ENCODE peak calls at places on chromosomes 13 and 19, in five cellular contexts. V, M, A, B and L are unnamed samples.

GRCh38 chr13:41561179-41561578 is 103.8 kb downstream of the RGCC start:
- DNase-seq in V (no peak), A (no peak), M (no peak), B (no peak), L (no peak)

GRCh38 chr13:68347220-68347619 is 1117.1 kb upstream of the PCDH9 start:
- DNase-seq in B (no peak), V (no peak), A (no peak), M (no peak), L (no peak)

GRCh38 chr13:59488436-59488835 is 675.3 kb downstream of the DIAPH3 start:
- DNase-seq in B (no peak), A (no peak), M (no peak), V (no peak), L (no peak)

GRCh38 chr19:38793186-38793585 is 4.2 kb downstream of the LGALS7B start:
- DNase-seq in M (no peak), V (no peak), B (no peak), A (no peak), L (no peak)

GRCh38 chr19:46896076-46896794 is 35.4 kb downstream of the ARHGAP35 start:
- DNase-seq in A (no peak), V (no peak), M (no peak), B (no peak), L (no peak)

GRCh38 chr19:47432499-47432898 is 13.2 kb upstream of the MEIS3 start:
- DNase-seq in M (no peak), B (no peak), A (no peak), V (no peak), L (no peak)

GRCh38 chr19:38869836-38870607 is 8.1 kb downstream of the RINL start:
- DNase-seq in V (peak), B (peak), M (no peak), A (no peak), L (no peak)

GRCh38 chr19:43572172-43572588 is 3.1 kb downstream of the XRCC1 start:
- DNase-seq in B (no peak), V (no peak), M (no peak), A (no peak), L (no peak)

GRCh38 chr19:58154287-58154678 is 3.7 kb upstream of the ZNF329 start:
- DNase-seq in B (no peak), V (peak), A (peak), M (no peak), L (no peak)

GRCh38 chr19:54502518-54503048 is at the start of gene LAIR2:
- DNase-seq in V (no peak), B (no peak), M (no peak), A (no peak), L (no peak)

GRCh38 chr19:49229416-49229815 is 71.8 kb downstream of the TRPM4 start:
- DNase-seq in V (no peak), M (no peak), B (no peak), A (no peak), L (no peak)

DNA sequence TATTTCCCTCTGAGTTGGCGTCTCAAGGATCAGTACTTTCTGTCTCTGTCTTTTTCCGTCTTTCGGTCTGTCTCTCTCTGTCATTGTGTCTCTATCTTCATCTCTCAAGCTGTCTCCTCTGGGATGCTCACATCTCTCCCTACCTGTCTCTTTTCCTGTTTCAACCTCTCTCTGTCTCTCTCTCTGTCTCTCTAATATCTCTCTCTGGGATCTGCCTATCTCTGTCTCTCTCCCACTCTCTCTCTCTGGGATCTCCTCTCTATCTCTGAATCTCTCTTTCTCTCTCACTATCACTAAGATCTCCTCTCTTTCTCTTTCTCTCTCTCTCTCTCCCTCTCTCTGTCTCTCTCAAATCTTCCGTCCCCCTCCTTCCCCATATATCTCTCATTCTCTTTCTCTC is 4.0 kb downstream of the ATP1A3 start:
- DNase-seq in A (no peak), B (no peak), M (no peak), V (no peak), L (no peak)
- TF ChIP-seq JUNB in A (no peak), B (no peak), M (no peak), V (no peak), L (no peak)

GRCh38 chr13:27619093-27619705 is 1.1 kb downstream of the LNX2 start:
- DNase-seq in B (no peak), V (no peak), A (peak), M (no peak), L (no peak)
- TF ChIP-seq JUNB in B (no peak), V (no peak), A (no peak), M (no peak), L (no peak)

GRCh38 chr19:45128806-45129205 is 32.0 kb downstream of the NKPD1 start:
- DNase-seq in M (no peak), A (no peak), V (no peak), B (no peak), L (no peak)

GRCh38 chr19:45125975-45126493 is 33.1 kb downstream of the PPP1R37 start:
- DNase-seq in B (peak), M (no peak), A (peak), V (peak), L (peak)

GRCh38 chr19:45130236-45130635 is 30.5 kb downstream of the NKPD1 start:
- DNase-seq in V (no peak), B (no peak), M (no peak), A (peak), L (no peak)

GRCh38 chr19:45126654-45127053 is 33.7 kb downstream of the PPP1R37 start:
- DNase-seq in B (no peak), M (no peak), V (no peak), A (no peak), L (peak)

DNA sequence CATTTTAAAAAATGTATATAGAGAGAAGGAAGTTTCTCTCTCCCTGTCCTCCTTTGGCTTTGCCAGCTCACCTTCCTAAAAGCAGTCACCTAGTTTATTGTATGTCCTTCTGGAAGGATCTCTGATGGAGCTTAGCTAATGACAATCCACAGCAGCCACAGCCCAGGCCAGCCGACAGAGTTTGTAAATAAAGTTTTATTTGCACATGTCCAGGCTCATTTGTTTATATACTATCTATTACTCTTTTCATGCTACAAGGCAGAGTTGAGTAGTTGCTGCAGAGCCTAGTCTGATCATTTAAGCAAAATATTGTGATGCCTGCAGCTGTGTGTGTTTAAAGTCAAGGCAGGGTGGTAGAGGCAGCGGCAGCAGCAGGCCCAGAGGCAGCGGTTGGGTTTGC is 32.7 kb downstream of the NKPD1 start:
- DNase-seq in M (no peak), B (no peak), A (no peak), V (no peak), L (no peak)
- TF ChIP-seq JUNB in M (no peak), B (no peak), A (no peak), V (no peak), L (no peak)

DNA sequence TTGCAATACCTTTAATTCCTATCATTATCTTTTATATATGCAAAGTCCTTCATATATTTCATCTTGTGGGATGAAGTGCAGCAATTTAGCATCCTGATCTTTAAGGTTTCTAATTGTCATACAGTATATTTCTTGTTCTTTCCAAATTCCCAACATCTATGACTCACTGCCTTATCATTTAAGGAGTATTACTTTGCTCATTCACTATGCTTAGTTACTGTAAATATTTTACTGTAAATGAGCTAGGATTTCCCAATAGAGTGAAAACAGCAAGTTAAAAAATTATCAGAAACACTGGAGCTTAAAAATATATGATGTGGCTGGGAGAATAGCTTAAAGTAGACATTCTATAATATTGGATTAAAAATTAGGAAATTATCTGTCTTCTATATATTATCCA is 69.9 kb downstream of the SLITRK6 start:
- DNase-seq in A (no peak), M (no peak), V (no peak), B (peak), L (no peak)
- TF ChIP-seq JUNB in A (no peak), M (no peak), V (no peak), B (no peak), L (no peak)